ENCODE peak calls at places on chromosome 9, in six cellular contexts. O is activated T-cell treated with anti-CD3 and anti-CD28 coated beads, Interleukin-2, amount 50 U/mL, for 4 hours; I is T-helper 17 cell; M is mucosa of descending colon; P is activated B cell treated with CpG ODN at 0.5 μM for 24 hours; Z is lower lobe of right lung. R is an unnamed sample.

GRCh38 chr9:134868751-134869553 is 11.7 kb upstream of the FCN2 start:
- ATAC-seq in O (no peak), I (no peak), M (no peak), P (no peak), Z (no peak), R (no peak)

GRCh38 chr9:2755285-2755684 is 38.0 kb downstream of the KCNV2 start:
- ATAC-seq in O (no peak), I (no peak), M (peak), P (no peak), Z (no peak), R (no peak)

GRCh38 chr9:95065224-95065623 is 252.3 kb downstream of the FANCC start:
- ATAC-seq in O (no peak), I (no peak), M (peak), P (no peak), Z (peak), R (peak)

GRCh38 chr9:115104908-115105307 is 13.0 kb downstream of the TNC start:
- ATAC-seq in O (no peak), I (no peak), M (no peak), P (no peak), Z (no peak), R (peak)

GRCh38 chr9:136153381-136154065 is 34.8 kb upstream of the TMEM250 start:
- ATAC-seq in O (no peak), I (no peak), M (peak), P (no peak), Z (no peak), R (no peak)

GRCh38 chr9:120904061-120904998 is 22.3 kb downstream of the TRAF1 start:
- ATAC-seq in O (peak), I (peak), M (peak), P (peak), Z (peak), R (no peak)

GRCh38 chr9:20512106-20512505 is 110.2 kb downstream of the MLLT3 start:
- ATAC-seq in O (no peak), I (no peak), M (no peak), P (no peak), Z (no peak), R (no peak)

GRCh38 chr9:33081128-33081851 is 4.8 kb upstream of the SMU1 start:
- ATAC-seq in O (peak), I (peak), M (peak), P (peak), Z (peak), R (peak)

GRCh38 chr9:87556821-87557220 is 59.2 kb downstream of the DAPK1 start:
- ATAC-seq in O (no peak), I (no peak), M (peak), P (no peak), Z (peak), R (no peak)

GRCh38 chr9:89684912-89685636 is 80.3 kb downstream of the GADD45G start:
- ATAC-seq in O (no peak), I (no peak), M (no peak), P (no peak), Z (peak), R (peak)

GRCh38 chr9:125522328-125522725 is 184.7 kb downstream of the MAPKAP1 start:
- ATAC-seq in O (no peak), I (no peak), M (no peak), P (no peak), Z (peak), R (no peak)

GRCh38 chr9:74309654-74310053 is 187.5 kb upstream of the RORB start:
- ATAC-seq in O (no peak), I (no peak), M (no peak), P (no peak), Z (no peak), R (no peak)

GRCh38 chr9:3971391-3972082 is 328.3 kb downstream of the GLIS3 start:
- ATAC-seq in O (no peak), I (no peak), M (no peak), P (no peak), Z (no peak), R (no peak)

GRCh38 chr9:127388856-127389238 is 8.1 kb upstream of the SLC2A8 start:
- ATAC-seq in O (no peak), I (no peak), M (peak), P (no peak), Z (no peak), R (no peak)

GRCh38 chr9:115211413-115212204 is 93.7 kb upstream of the TNC start:
- ATAC-seq in O (no peak), I (no peak), M (no peak), P (peak), Z (peak), R (no peak)

GRCh38 chr9:134216449-134216951 is 52.1 kb upstream of the RNU6ATAC start:
- ATAC-seq in O (no peak), I (no peak), M (no peak), P (no peak), Z (no peak), R (no peak)